ENCODE peak calls at places on chromosome 1, in five cellular contexts. One of them, this sample, is unnamed.

GRCh38 chr1:201153474-201154388 is 543 bp downstream of the TMEM9 start:
- DNase-seq in CD8-positive, alpha-beta memory T cell: no peak
- DNase-seq in breast epithelium: no peak
- DNase-seq in GM03348: no peak
- DNase-seq in stimulated activated CD8-positive, alpha-beta memory T cell treated with anti-CD3 and anti-CD28 coated beads, Interleukin-4, amount 100 ng/mL, for 1 hour: no peak
- DNase-seq in this sample: peak

GRCh38 chr1:237911911-237912310 is 21.2 kb upstream of the ZP4 start:
- DNase-seq in stimulated activated CD8-positive, alpha-beta memory T cell treated with anti-CD3 and anti-CD28 coated beads, Interleukin-4, amount 100 ng/mL, for 1 hour: no peak
- DNase-seq in CD8-positive, alpha-beta memory T cell: no peak
- DNase-seq in breast epithelium: no peak
- DNase-seq in GM03348: no peak
- DNase-seq in this sample: no peak

GRCh38 chr1:213947200-213947775 is 40.5 kb upstream of the PROX1 start:
- DNase-seq in stimulated activated CD8-positive, alpha-beta memory T cell treated with anti-CD3 and anti-CD28 coated beads, Interleukin-4, amount 100 ng/mL, for 1 hour: no peak
- DNase-seq in CD8-positive, alpha-beta memory T cell: no peak
- DNase-seq in GM03348: no peak
- DNase-seq in breast epithelium: no peak
- DNase-seq in this sample: no peak

GRCh38 chr1:91165033-91165654 is 143.3 kb upstream of the ZNF644 start:
- DNase-seq in stimulated activated CD8-positive, alpha-beta memory T cell treated with anti-CD3 and anti-CD28 coated beads, Interleukin-4, amount 100 ng/mL, for 1 hour: peak
- DNase-seq in breast epithelium: peak
- DNase-seq in GM03348: peak
- DNase-seq in CD8-positive, alpha-beta memory T cell: peak
- DNase-seq in this sample: peak

GRCh38 chr1:3547055-3548005 is 64.0 kb downstream of the MEGF6 start:
- DNase-seq in GM03348: no peak
- DNase-seq in stimulated activated CD8-positive, alpha-beta memory T cell treated with anti-CD3 and anti-CD28 coated beads, Interleukin-4, amount 100 ng/mL, for 1 hour: no peak
- DNase-seq in breast epithelium: peak
- DNase-seq in CD8-positive, alpha-beta memory T cell: no peak
- DNase-seq in this sample: no peak

GRCh38 chr1:59136541-59137335 is 160.2 kb upstream of the FGGY start:
- DNase-seq in stimulated activated CD8-positive, alpha-beta memory T cell treated with anti-CD3 and anti-CD28 coated beads, Interleukin-4, amount 100 ng/mL, for 1 hour: no peak
- DNase-seq in CD8-positive, alpha-beta memory T cell: no peak
- DNase-seq in GM03348: peak
- DNase-seq in breast epithelium: no peak
- DNase-seq in this sample: no peak

GRCh38 chr1:44672254-44672955 is 1.9 kb downstream of the TMEM53 start:
- DNase-seq in breast epithelium: peak
- DNase-seq in stimulated activated CD8-positive, alpha-beta memory T cell treated with anti-CD3 and anti-CD28 coated beads, Interleukin-4, amount 100 ng/mL, for 1 hour: no peak
- DNase-seq in GM03348: no peak
- DNase-seq in CD8-positive, alpha-beta memory T cell: no peak
- DNase-seq in this sample: peak

GRCh38 chr1:206935491-206936067 is 10.7 kb downstream of the PIGR start:
- DNase-seq in breast epithelium: no peak
- DNase-seq in GM03348: peak
- DNase-seq in CD8-positive, alpha-beta memory T cell: peak
- DNase-seq in stimulated activated CD8-positive, alpha-beta memory T cell treated with anti-CD3 and anti-CD28 coated beads, Interleukin-4, amount 100 ng/mL, for 1 hour: no peak
- DNase-seq in this sample: no peak

GRCh38 chr1:162364498-162364897 is 12.2 kb downstream of the SPATA46 start:
- DNase-seq in breast epithelium: no peak
- DNase-seq in stimulated activated CD8-positive, alpha-beta memory T cell treated with anti-CD3 and anti-CD28 coated beads, Interleukin-4, amount 100 ng/mL, for 1 hour: no peak
- DNase-seq in CD8-positive, alpha-beta memory T cell: no peak
- DNase-seq in GM03348: no peak
- DNase-seq in this sample: no peak

GRCh38 chr1:94971491-94971924 is 44.6 kb upstream of the CNN3 start:
- DNase-seq in GM03348: peak
- DNase-seq in stimulated activated CD8-positive, alpha-beta memory T cell treated with anti-CD3 and anti-CD28 coated beads, Interleukin-4, amount 100 ng/mL, for 1 hour: no peak
- DNase-seq in breast epithelium: no peak
- DNase-seq in CD8-positive, alpha-beta memory T cell: no peak
- DNase-seq in this sample: no peak

GRCh38 chr1:221031890-221032222 is 152.6 kb downstream of the HLX start:
- DNase-seq in CD8-positive, alpha-beta memory T cell: no peak
- DNase-seq in GM03348: no peak
- DNase-seq in breast epithelium: no peak
- DNase-seq in stimulated activated CD8-positive, alpha-beta memory T cell treated with anti-CD3 and anti-CD28 coated beads, Interleukin-4, amount 100 ng/mL, for 1 hour: no peak
- DNase-seq in this sample: no peak

GRCh38 chr1:209580577-209580976 is 2.9 kb upstream of the CAMK1G start:
- DNase-seq in GM03348: no peak
- DNase-seq in breast epithelium: no peak
- DNase-seq in stimulated activated CD8-positive, alpha-beta memory T cell treated with anti-CD3 and anti-CD28 coated beads, Interleukin-4, amount 100 ng/mL, for 1 hour: no peak
- DNase-seq in CD8-positive, alpha-beta memory T cell: no peak
- DNase-seq in this sample: no peak

GRCh38 chr1:39528082-39528481 is 36.6 kb downstream of the BMP8A start:
- DNase-seq in stimulated activated CD8-positive, alpha-beta memory T cell treated with anti-CD3 and anti-CD28 coated beads, Interleukin-4, amount 100 ng/mL, for 1 hour: no peak
- DNase-seq in CD8-positive, alpha-beta memory T cell: no peak
- DNase-seq in breast epithelium: no peak
- DNase-seq in GM03348: no peak
- DNase-seq in this sample: no peak

GRCh38 chr1:170692866-170693575 is 29.1 kb downstream of the PRRX1 start:
- DNase-seq in stimulated activated CD8-positive, alpha-beta memory T cell treated with anti-CD3 and anti-CD28 coated beads, Interleukin-4, amount 100 ng/mL, for 1 hour: no peak
- DNase-seq in CD8-positive, alpha-beta memory T cell: no peak
- DNase-seq in GM03348: peak
- DNase-seq in breast epithelium: no peak
- DNase-seq in this sample: no peak

GRCh38 chr1:204650911-204651570 is 34.5 kb downstream of the LRRN2 start:
- DNase-seq in breast epithelium: no peak
- DNase-seq in GM03348: peak
- DNase-seq in stimulated activated CD8-positive, alpha-beta memory T cell treated with anti-CD3 and anti-CD28 coated beads, Interleukin-4, amount 100 ng/mL, for 1 hour: no peak
- DNase-seq in CD8-positive, alpha-beta memory T cell: no peak
- DNase-seq in this sample: no peak

GRCh38 chr1:240230821-240231220 is 139.1 kb downstream of the FMN2 start:
- DNase-seq in breast epithelium: no peak
- DNase-seq in stimulated activated CD8-positive, alpha-beta memory T cell treated with anti-CD3 and anti-CD28 coated beads, Interleukin-4, amount 100 ng/mL, for 1 hour: no peak
- DNase-seq in GM03348: no peak
- DNase-seq in CD8-positive, alpha-beta memory T cell: no peak
- DNase-seq in this sample: no peak

GRCh38 chr1:8155528-8156186 is 129.5 kb upstream of the ERRFI1 start:
- DNase-seq in stimulated activated CD8-positive, alpha-beta memory T cell treated with anti-CD3 and anti-CD28 coated beads, Interleukin-4, amount 100 ng/mL, for 1 hour: no peak
- DNase-seq in CD8-positive, alpha-beta memory T cell: no peak
- DNase-seq in GM03348: peak
- DNase-seq in breast epithelium: no peak
- DNase-seq in this sample: no peak

GRCh38 chr1:230186874-230187273 is 119.8 kb downstream of the GALNT2 start:
- DNase-seq in breast epithelium: no peak
- DNase-seq in stimulated activated CD8-positive, alpha-beta memory T cell treated with anti-CD3 and anti-CD28 coated beads, Interleukin-4, amount 100 ng/mL, for 1 hour: no peak
- DNase-seq in GM03348: no peak
- DNase-seq in CD8-positive, alpha-beta memory T cell: no peak
- DNase-seq in this sample: peak

GRCh38 chr1:62450301-62450700 is 13.5 kb downstream of the USP1 start:
- DNase-seq in CD8-positive, alpha-beta memory T cell: peak
- DNase-seq in GM03348: no peak
- DNase-seq in stimulated activated CD8-positive, alpha-beta memory T cell treated with anti-CD3 and anti-CD28 coated beads, Interleukin-4, amount 100 ng/mL, for 1 hour: no peak
- DNase-seq in breast epithelium: no peak
- DNase-seq in this sample: no peak

GRCh38 chr1:68442822-68443556 is 6.8 kb downstream of the RPE65 start:
- DNase-seq in CD8-positive, alpha-beta memory T cell: no peak
- DNase-seq in stimulated activated CD8-positive, alpha-beta memory T cell treated with anti-CD3 and anti-CD28 coated beads, Interleukin-4, amount 100 ng/mL, for 1 hour: no peak
- DNase-seq in GM03348: peak
- DNase-seq in breast epithelium: no peak
- DNase-seq in this sample: peak

GRCh38 chr1:200631375-200631774 is 10.8 kb upstream of the KIF14 start:
- DNase-seq in CD8-positive, alpha-beta memory T cell: no peak
- DNase-seq in stimulated activated CD8-positive, alpha-beta memory T cell treated with anti-CD3 and anti-CD28 coated beads, Interleukin-4, amount 100 ng/mL, for 1 hour: no peak
- DNase-seq in GM03348: no peak
- DNase-seq in breast epithelium: no peak
- DNase-seq in this sample: no peak

GRCh38 chr1:99326215-99326949 is 62.1 kb downstream of the PLPPR4 start:
- DNase-seq in CD8-positive, alpha-beta memory T cell: no peak
- DNase-seq in stimulated activated CD8-positive, alpha-beta memory T cell treated with anti-CD3 and anti-CD28 coated beads, Interleukin-4, amount 100 ng/mL, for 1 hour: no peak
- DNase-seq in GM03348: no peak
- DNase-seq in breast epithelium: no peak
- DNase-seq in this sample: no peak

GRCh38 chr1:206117151-206117948 is at the start of gene AVPR1B:
- DNase-seq in GM03348: peak
- DNase-seq in stimulated activated CD8-positive, alpha-beta memory T cell treated with anti-CD3 and anti-CD28 coated beads, Interleukin-4, amount 100 ng/mL, for 1 hour: no peak
- DNase-seq in breast epithelium: no peak
- DNase-seq in CD8-positive, alpha-beta memory T cell: no peak
- DNase-seq in this sample: no peak

GRCh38 chr1:107183011-107183410 is 42.2 kb downstream of the NTNG1 start:
- DNase-seq in CD8-positive, alpha-beta memory T cell: no peak
- DNase-seq in GM03348: no peak
- DNase-seq in breast epithelium: no peak
- DNase-seq in stimulated activated CD8-positive, alpha-beta memory T cell treated with anti-CD3 and anti-CD28 coated beads, Interleukin-4, amount 100 ng/mL, for 1 hour: no peak
- DNase-seq in this sample: no peak

GRCh38 chr1:147091801-147092200 is 80.5 kb downstream of the PRKAB2 start:
- DNase-seq in CD8-positive, alpha-beta memory T cell: no peak
- DNase-seq in breast epithelium: no peak
- DNase-seq in GM03348: no peak
- DNase-seq in stimulated activated CD8-positive, alpha-beta memory T cell treated with anti-CD3 and anti-CD28 coated beads, Interleukin-4, amount 100 ng/mL, for 1 hour: no peak
- DNase-seq in this sample: no peak

This sample was measured in lower leg skin.